ENCODE peak calls at places on chromosome 13, in seven cellular contexts. One of them, this sample, is unnamed.

GRCh38 chr13:76473552-76474134 is 412.6 kb downstream of the KCTD12 start:
- DNase-seq in stimulated activated CD4-positive, alpha-beta T cell treated with anti-CD3 and anti-CD28 coated beads, TNF-alpha, amount 100 ng/mL, for 24 hours: peak
- DNase-seq in mesothelial cell of epicardium: peak
- DNase-seq in T-helper 2 cell treated with Interferon-gamma antibody and Interleukin-4, amounts not matched to agents 5 μg/mL and 100 μg/mL, for 36 hours: peak
- DNase-seq in AG04450: peak
- DNase-seq in activated T-helper 9 cell treated with anti-CD3 and anti-CD28 coated beads, Interleukin-2, amount 50 U/mL, for 16 hours: peak
- DNase-seq in LoVo: peak
- DNase-seq in this sample: peak

GRCh38 chr13:99015606-99016520 is 38.0 kb upstream of the DOCK9 start:
- DNase-seq in stimulated activated CD4-positive, alpha-beta T cell treated with anti-CD3 and anti-CD28 coated beads, TNF-alpha, amount 100 ng/mL, for 24 hours: no peak
- DNase-seq in mesothelial cell of epicardium: no peak
- DNase-seq in T-helper 2 cell treated with Interferon-gamma antibody and Interleukin-4, amounts not matched to agents 5 μg/mL and 100 μg/mL, for 36 hours: no peak
- DNase-seq in AG04450: no peak
- DNase-seq in activated T-helper 9 cell treated with anti-CD3 and anti-CD28 coated beads, Interleukin-2, amount 50 U/mL, for 16 hours: no peak
- DNase-seq in LoVo: no peak
- DNase-seq in this sample: no peak

GRCh38 chr13:113926301-113926761 is 47.5 kb downstream of the C13orf46 start:
- DNase-seq in stimulated activated CD4-positive, alpha-beta T cell treated with anti-CD3 and anti-CD28 coated beads, TNF-alpha, amount 100 ng/mL, for 24 hours: no peak
- DNase-seq in mesothelial cell of epicardium: no peak
- DNase-seq in T-helper 2 cell treated with Interferon-gamma antibody and Interleukin-4, amounts not matched to agents 5 μg/mL and 100 μg/mL, for 36 hours: no peak
- DNase-seq in AG04450: no peak
- DNase-seq in activated T-helper 9 cell treated with anti-CD3 and anti-CD28 coated beads, Interleukin-2, amount 50 U/mL, for 16 hours: no peak
- DNase-seq in LoVo: no peak
- DNase-seq in this sample: no peak

GRCh38 chr13:113000575-113000974 is 31.6 kb downstream of the MCF2L start:
- DNase-seq in stimulated activated CD4-positive, alpha-beta T cell treated with anti-CD3 and anti-CD28 coated beads, TNF-alpha, amount 100 ng/mL, for 24 hours: no peak
- DNase-seq in mesothelial cell of epicardium: no peak
- DNase-seq in T-helper 2 cell treated with Interferon-gamma antibody and Interleukin-4, amounts not matched to agents 5 μg/mL and 100 μg/mL, for 36 hours: no peak
- DNase-seq in AG04450: no peak
- DNase-seq in activated T-helper 9 cell treated with anti-CD3 and anti-CD28 coated beads, Interleukin-2, amount 50 U/mL, for 16 hours: no peak
- DNase-seq in LoVo: no peak
- DNase-seq in this sample: no peak

GRCh38 chr13:32911506-32911905 is 104.7 kb upstream of the KL start:
- DNase-seq in stimulated activated CD4-positive, alpha-beta T cell treated with anti-CD3 and anti-CD28 coated beads, TNF-alpha, amount 100 ng/mL, for 24 hours: no peak
- DNase-seq in mesothelial cell of epicardium: no peak
- DNase-seq in T-helper 2 cell treated with Interferon-gamma antibody and Interleukin-4, amounts not matched to agents 5 μg/mL and 100 μg/mL, for 36 hours: peak
- DNase-seq in AG04450: no peak
- DNase-seq in activated T-helper 9 cell treated with anti-CD3 and anti-CD28 coated beads, Interleukin-2, amount 50 U/mL, for 16 hours: no peak
- DNase-seq in LoVo: peak
- DNase-seq in this sample: no peak

GRCh38 chr13:20126460-20127262 is 34.2 kb downstream of the GJA3 start:
- DNase-seq in stimulated activated CD4-positive, alpha-beta T cell treated with anti-CD3 and anti-CD28 coated beads, TNF-alpha, amount 100 ng/mL, for 24 hours: no peak
- DNase-seq in mesothelial cell of epicardium: no peak
- DNase-seq in T-helper 2 cell treated with Interferon-gamma antibody and Interleukin-4, amounts not matched to agents 5 μg/mL and 100 μg/mL, for 36 hours: no peak
- DNase-seq in AG04450: no peak
- DNase-seq in activated T-helper 9 cell treated with anti-CD3 and anti-CD28 coated beads, Interleukin-2, amount 50 U/mL, for 16 hours: no peak
- DNase-seq in LoVo: no peak
- DNase-seq in this sample: no peak

GRCh38 chr13:112176746-112177119 is 109.8 kb downstream of the SOX1 start:
- DNase-seq in stimulated activated CD4-positive, alpha-beta T cell treated with anti-CD3 and anti-CD28 coated beads, TNF-alpha, amount 100 ng/mL, for 24 hours: no peak
- DNase-seq in mesothelial cell of epicardium: no peak
- DNase-seq in T-helper 2 cell treated with Interferon-gamma antibody and Interleukin-4, amounts not matched to agents 5 μg/mL and 100 μg/mL, for 36 hours: no peak
- DNase-seq in AG04450: no peak
- DNase-seq in activated T-helper 9 cell treated with anti-CD3 and anti-CD28 coated beads, Interleukin-2, amount 50 U/mL, for 16 hours: no peak
- DNase-seq in LoVo: no peak
- DNase-seq in this sample: no peak

GRCh38 chr13:46982856-46983582 is 86.2 kb upstream of the HTR2A start:
- DNase-seq in stimulated activated CD4-positive, alpha-beta T cell treated with anti-CD3 and anti-CD28 coated beads, TNF-alpha, amount 100 ng/mL, for 24 hours: no peak
- DNase-seq in mesothelial cell of epicardium: no peak
- DNase-seq in T-helper 2 cell treated with Interferon-gamma antibody and Interleukin-4, amounts not matched to agents 5 μg/mL and 100 μg/mL, for 36 hours: no peak
- DNase-seq in AG04450: no peak
- DNase-seq in activated T-helper 9 cell treated with anti-CD3 and anti-CD28 coated beads, Interleukin-2, amount 50 U/mL, for 16 hours: no peak
- DNase-seq in LoVo: no peak
- DNase-seq in this sample: no peak

GRCh38 chr13:105612541-105612940 is 922.9 kb downstream of the EFNB2 start:
- DNase-seq in stimulated activated CD4-positive, alpha-beta T cell treated with anti-CD3 and anti-CD28 coated beads, TNF-alpha, amount 100 ng/mL, for 24 hours: no peak
- DNase-seq in mesothelial cell of epicardium: no peak
- DNase-seq in T-helper 2 cell treated with Interferon-gamma antibody and Interleukin-4, amounts not matched to agents 5 μg/mL and 100 μg/mL, for 36 hours: no peak
- DNase-seq in AG04450: no peak
- DNase-seq in activated T-helper 9 cell treated with anti-CD3 and anti-CD28 coated beads, Interleukin-2, amount 50 U/mL, for 16 hours: no peak
- DNase-seq in LoVo: no peak
- DNase-seq in this sample: no peak

GRCh38 chr13:33073338-33073737 is 57.1 kb downstream of the KL start:
- DNase-seq in stimulated activated CD4-positive, alpha-beta T cell treated with anti-CD3 and anti-CD28 coated beads, TNF-alpha, amount 100 ng/mL, for 24 hours: no peak
- DNase-seq in mesothelial cell of epicardium: no peak
- DNase-seq in T-helper 2 cell treated with Interferon-gamma antibody and Interleukin-4, amounts not matched to agents 5 μg/mL and 100 μg/mL, for 36 hours: no peak
- DNase-seq in AG04450: no peak
- DNase-seq in activated T-helper 9 cell treated with anti-CD3 and anti-CD28 coated beads, Interleukin-2, amount 50 U/mL, for 16 hours: no peak
- DNase-seq in LoVo: no peak
- DNase-seq in this sample: no peak

GRCh38 chr13:108176685-108177274 is 38.6 kb downstream of the LIG4 start:
- DNase-seq in stimulated activated CD4-positive, alpha-beta T cell treated with anti-CD3 and anti-CD28 coated beads, TNF-alpha, amount 100 ng/mL, for 24 hours: peak
- DNase-seq in mesothelial cell of epicardium: no peak
- DNase-seq in T-helper 2 cell treated with Interferon-gamma antibody and Interleukin-4, amounts not matched to agents 5 μg/mL and 100 μg/mL, for 36 hours: peak
- DNase-seq in AG04450: no peak
- DNase-seq in activated T-helper 9 cell treated with anti-CD3 and anti-CD28 coated beads, Interleukin-2, amount 50 U/mL, for 16 hours: peak
- DNase-seq in LoVo: no peak
- DNase-seq in this sample: peak

GRCh38 chr13:50225188-50226155 is 210.2 kb downstream of the KCNRG start:
- DNase-seq in stimulated activated CD4-positive, alpha-beta T cell treated with anti-CD3 and anti-CD28 coated beads, TNF-alpha, amount 100 ng/mL, for 24 hours: no peak
- DNase-seq in mesothelial cell of epicardium: no peak
- DNase-seq in T-helper 2 cell treated with Interferon-gamma antibody and Interleukin-4, amounts not matched to agents 5 μg/mL and 100 μg/mL, for 36 hours: no peak
- DNase-seq in AG04450: no peak
- DNase-seq in activated T-helper 9 cell treated with anti-CD3 and anti-CD28 coated beads, Interleukin-2, amount 50 U/mL, for 16 hours: no peak
- DNase-seq in LoVo: no peak
- DNase-seq in this sample: no peak

GRCh38 chr13:39415403-39415802 is 187.6 kb downstream of the LHFPL6 start:
- DNase-seq in stimulated activated CD4-positive, alpha-beta T cell treated with anti-CD3 and anti-CD28 coated beads, TNF-alpha, amount 100 ng/mL, for 24 hours: no peak
- DNase-seq in mesothelial cell of epicardium: no peak
- DNase-seq in T-helper 2 cell treated with Interferon-gamma antibody and Interleukin-4, amounts not matched to agents 5 μg/mL and 100 μg/mL, for 36 hours: no peak
- DNase-seq in AG04450: no peak
- DNase-seq in activated T-helper 9 cell treated with anti-CD3 and anti-CD28 coated beads, Interleukin-2, amount 50 U/mL, for 16 hours: no peak
- DNase-seq in LoVo: no peak
- DNase-seq in this sample: no peak

GRCh38 chr13:91017031-91017668 is 330.3 kb upstream of the MIR17HG start:
- DNase-seq in stimulated activated CD4-positive, alpha-beta T cell treated with anti-CD3 and anti-CD28 coated beads, TNF-alpha, amount 100 ng/mL, for 24 hours: no peak
- DNase-seq in mesothelial cell of epicardium: no peak
- DNase-seq in T-helper 2 cell treated with Interferon-gamma antibody and Interleukin-4, amounts not matched to agents 5 μg/mL and 100 μg/mL, for 36 hours: no peak
- DNase-seq in AG04450: no peak
- DNase-seq in activated T-helper 9 cell treated with anti-CD3 and anti-CD28 coated beads, Interleukin-2, amount 50 U/mL, for 16 hours: no peak
- DNase-seq in LoVo: peak
- DNase-seq in this sample: no peak

GRCh38 chr13:92463134-92463533 is 763.5 kb upstream of the GPC6 start:
- DNase-seq in stimulated activated CD4-positive, alpha-beta T cell treated with anti-CD3 and anti-CD28 coated beads, TNF-alpha, amount 100 ng/mL, for 24 hours: no peak
- DNase-seq in mesothelial cell of epicardium: no peak
- DNase-seq in T-helper 2 cell treated with Interferon-gamma antibody and Interleukin-4, amounts not matched to agents 5 μg/mL and 100 μg/mL, for 36 hours: no peak
- DNase-seq in AG04450: no peak
- DNase-seq in activated T-helper 9 cell treated with anti-CD3 and anti-CD28 coated beads, Interleukin-2, amount 50 U/mL, for 16 hours: no peak
- DNase-seq in LoVo: no peak
- DNase-seq in this sample: no peak

This sample was measured in stimulated activated naive CD4-positive, alpha-beta T cell treated with Interleukin-2 at 50 U/mL for 16 hours.